ENCODE peak calls at places on chromosomes 13 and 19, in six cellular contexts. L is GM23338, J is SK-N-SH, O is transverse colon, G is upper lobe of left lung, M is breast epithelium. X is an unnamed sample.

GRCh38 chr19:54470991-54471782 is 1.9 kb downstream of the CDC42EP5 start:
- DNase-seq in L (peak; percentile 69), J (no peak), O (peak; percentile 62), G (peak; percentile 85), M (no peak), X (peak; percentile 73)

GRCh38 chr13:49353908-49354307 is 90.0 kb downstream of the CAB39L start:
- DNase-seq in L (no peak), J (no peak), O (no peak), G (no peak), M (no peak), X (no peak)

GRCh38 chr13:49497272-49497671 is 1.5 kb downstream of the PHF11 start:
- DNase-seq in L (no peak), J (no peak), O (no peak), G (no peak), M (no peak), X (no peak)

GRCh38 chr19:39498262-39499081 is at the start of gene DLL3:
- DNase-seq in L (peak; percentile 36), J (peak; percentile 59), O (no peak), G (no peak), M (no peak), X (no peak)

GRCh38 chr13:104357174-104357573 is 1291.0 kb upstream of the SLC10A2 start:
- DNase-seq in L (peak; percentile 23), J (peak; percentile 10), O (no peak), G (no peak), M (no peak), X (no peak)

GRCh38 chr13:68369739-68370138 is 1139.6 kb upstream of the PCDH9 start:
- DNase-seq in L (peak; percentile 2), J (no peak), O (no peak), G (no peak), M (no peak), X (no peak)

GRCh38 chr13:50654341-50654740 is 189.2 kb downstream of the DLEU7 start:
- DNase-seq in L (no peak), J (no peak), O (no peak), G (no peak), M (no peak), X (no peak)

GRCh38 chr19:5805465-5806132 is 732 bp downstream of the NRTN start:
- DNase-seq in L (peak; percentile 97), J (peak; percentile 91), O (peak; percentile 87), G (peak; percentile 90), M (peak; percentile 73), X (peak; percentile 85)

GRCh38 chr19:43784251-43784980 is 3.6 kb upstream of the KCNN4 start:
- DNase-seq in L (no peak), J (no peak), O (peak; percentile 79), G (no peak), M (no peak), X (no peak)

GRCh38 chr19:19319725-19320361 is 466 bp downstream of the SUGP1 start:
- DNase-seq in L (peak; percentile 34), J (peak; percentile 24), O (peak; percentile 10), G (peak; percentile 87), M (no peak), X (no peak)

GRCh38 chr13:78168981-78169380 is 250.3 kb upstream of the EDNRB start:
- DNase-seq in L (peak; percentile 3), J (no peak), O (no peak), G (no peak), M (no peak), X (no peak)

GRCh38 chr13:34750078-34750703 is 191.9 kb upstream of the NBEA start:
- DNase-seq in L (peak; percentile 68), J (peak; percentile 52), O (peak; percentile 13), G (no peak), M (no peak), X (no peak)

GRCh38 chr19:55704494-55705245 is 29.6 kb downstream of the EPN1 start:
- DNase-seq in L (peak; percentile 56), J (no peak), O (no peak), G (no peak), M (no peak), X (peak; percentile 52)

GRCh38 chr19:55702131-55702627 is 27.2 kb downstream of the EPN1 start:
- DNase-seq in L (peak; percentile 22), J (peak; percentile 6), O (no peak), G (peak; percentile 60), M (no peak), X (peak; percentile 62)

GRCh38 chr19:55703790-55704215 is 28.8 kb downstream of the EPN1 start:
- DNase-seq in L (peak; percentile 86), J (peak; percentile 83), O (peak; percentile 69), G (peak; percentile 90), M (no peak), X (peak; percentile 86)

GRCh38 chr19:55700813-55701212 is 25.8 kb downstream of the EPN1 start:
- DNase-seq in L (no peak), J (no peak), O (no peak), G (peak; percentile 57), M (no peak), X (peak; percentile 60)

GRCh38 chr19:55705972-55706371 is 30.9 kb downstream of the EPN1 start:
- DNase-seq in L (no peak), J (no peak), O (no peak), G (no peak), M (no peak), X (no peak)
- TF ChIP-seq POLR2AphosphoS5 in L (no peak), J (no peak), O (no peak), G (no peak), M (no peak), X (no peak)

GRCh38 chr19:12990447-12990846 is 4.8 kb upstream of the NFIX start:
- DNase-seq in L (no peak), J (no peak), O (no peak), G (peak; percentile 51), M (no peak), X (no peak)

GRCh38 chr19:12992729-12993128 is 2.5 kb upstream of the NFIX start:
- DNase-seq in L (no peak), J (no peak), O (no peak), G (no peak), M (no peak), X (no peak)

GRCh38 chr19:12991296-12991695 is 4.0 kb upstream of the NFIX start:
- DNase-seq in L (no peak), J (no peak), O (no peak), G (no peak), M (no peak), X (no peak)

GRCh38 chr19:12993562-12993961 is 1.7 kb upstream of the NFIX start:
- DNase-seq in L (no peak), J (no peak), O (no peak), G (peak; percentile 66), M (no peak), X (no peak)

DNA sequence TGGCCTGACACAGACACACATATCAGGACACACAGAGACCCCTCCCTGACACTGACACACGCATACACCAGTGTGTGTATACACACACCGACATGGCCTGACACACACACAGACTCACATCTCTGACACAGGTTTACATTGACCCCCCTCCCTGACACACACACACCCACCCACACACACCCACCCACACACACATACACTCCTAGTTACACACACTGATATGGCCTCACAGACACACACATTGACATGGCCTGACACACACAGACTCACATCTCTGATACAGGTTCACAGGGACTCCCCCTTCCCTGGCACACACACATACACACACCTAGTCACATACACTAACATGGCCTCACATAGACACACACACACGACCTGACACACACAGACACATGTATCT is 4.4 kb upstream of the NFIX start:
- DNase-seq in L (no peak), J (no peak), O (no peak), G (no peak), M (no peak), X (no peak)
- H3K27me3 ChIP-seq in L (peaks cover 59% of the 10 kb centered on the region), J (no peaks in the 10 kb centered on the region), O (no peaks in the 10 kb centered on the region), G (no peaks in the 10 kb centered on the region), M (no peaks in the 10 kb centered on the region), X (no peaks in the 10 kb centered on the region)

GRCh38 chr13:19587635-19588300 is 26.4 kb upstream of the TPTE2 start:
- DNase-seq in L (peak; percentile 62), J (peak; percentile 45), O (no peak), G (no peak), M (no peak), X (no peak)
- H3K4me3 ChIP-seq in L (no peak overlapping the region), J (no peak overlapping the region), O (no peak overlapping the region), G (no peak overlapping the region), M (no peak overlapping the region), X (no peak overlapping the region)

GRCh38 chr19:49933643-49934042 is 4.3 kb upstream of the NUP62 start:
- DNase-seq in L (no peak), J (no peak), O (no peak), G (no peak), M (no peak), X (peak; percentile 36)
- TF ChIP-seq POLR2AphosphoS5 in L (peak; percentile 13), J (no peak), O (no peak), G (no peak), M (no peak), X (no peak)

X was measured in spleen.